ENCODE peak calls at places on chromosomes 7 and 10, in ten cellular contexts. V is HCT116; F is CD8-positive, alpha-beta T cell; Z is AG09319; J is keratinocyte; L is fibroblast of the aortic adventitia; R is CD8-positive, alpha-beta memory T cell; E is memory B cell; G is HT1080; W is activated T-cell treated with anti-CD3 and anti-CD28 coated beads, Interleukin-2, amount 50 U/mL, for 72 hours. P is an unnamed sample.

GRCh38 chr10:119511828-119512515 is 30.5 kb downstream of the RGS10 start:
- DNase-seq in V (no peak), E (no peak), W (no peak), G (no peak), R (no peak), Z (no peak), L (no peak), F (peak), J (no peak), P (no peak)

GRCh38 chr7:28748934-28749584 is 209.1 kb downstream of the TRIL start:
- DNase-seq in J (peak), F (peak), E (no peak), L (peak), V (peak), Z (no peak), G (peak), R (no peak), W (peak), P (no peak)

GRCh38 chr7:31082450-31082849 is 30.3 kb downstream of the ADCYAP1R1 start:
- DNase-seq in F (no peak), Z (no peak), V (no peak), E (no peak), L (no peak), G (no peak), R (no peak), W (no peak), J (no peak), P (no peak)

GRCh38 chr10:49625411-49625810 is 11.6 kb downstream of the CHAT start:
- DNase-seq in L (no peak), G (no peak), V (no peak), R (no peak), Z (no peak), J (no peak), W (no peak), E (no peak), F (no peak), P (no peak)

GRCh38 chr10:33010132-33011037 is 52.4 kb upstream of the ITGB1 start:
- DNase-seq in Z (peak), R (no peak), G (peak), V (peak), W (peak), E (no peak), L (peak), F (no peak), J (peak), P (no peak)

GRCh38 chr10:25547391-25547790 is 372.6 kb downstream of the GPR158 start:
- DNase-seq in F (no peak), L (no peak), V (no peak), G (peak), W (no peak), R (no peak), E (no peak), J (no peak), Z (no peak), P (no peak)

GRCh38 chr7:27155816-27156507 is 513 bp downstream of the HOXA7 start:
- DNase-seq in G (no peak), F (no peak), E (no peak), V (no peak), L (no peak), Z (no peak), J (no peak), W (no peak), R (no peak), P (no peak)

GRCh38 chr7:17633099-17633498 is 307.2 kb downstream of the SNX13 start:
- DNase-seq in E (no peak), L (peak), R (no peak), V (peak), Z (no peak), W (no peak), F (no peak), G (peak), J (no peak), P (no peak)

GRCh38 chr10:51895209-51895608 is 195.8 kb upstream of the CSTF2T start:
- DNase-seq in J (no peak), R (no peak), F (no peak), G (peak), W (no peak), L (peak), V (no peak), E (no peak), Z (peak), P (no peak)

GRCh38 chr7:44244282-44244681 is 43.5 kb downstream of the YKT6 start:
- DNase-seq in J (no peak), G (no peak), R (no peak), Z (no peak), F (peak), V (no peak), E (no peak), L (no peak), W (peak), P (no peak)

GRCh38 chr10:68261132-68261856 is 29.4 kb upstream of the ATOH7 start:
- DNase-seq in E (no peak), R (no peak), F (no peak), W (no peak), G (peak), Z (no peak), V (no peak), L (no peak), J (no peak), P (no peak)

GRCh38 chr10:118543714-118544400 is 51.6 kb downstream of the PRLHR start:
- DNase-seq in F (peak), V (peak), G (peak), J (no peak), L (peak), R (no peak), E (no peak), Z (no peak), W (peak), P (no peak)

GRCh38 chr10:132326925-132327324 is 5.1 kb upstream of the LRRC27 start:
- DNase-seq in G (no peak), Z (no peak), V (no peak), L (no peak), E (no peak), W (peak), R (no peak), F (no peak), J (no peak), P (peak)